ENCODE peak calls at places on chromosomes 12 and 14, in five cellular contexts. K, U, F, L and B are unnamed samples.

GRCh38 chr14:100187247-100187833 is 27.9 kb upstream of the DEGS2 start:
- DNase-seq in F (no peak), K (no peak), L (no peak), U (no peak), B (no peak)

GRCh38 chr12:70576341-70577282 is 60.6 kb downstream of the PTPRB start:
- DNase-seq in K (peak), F (peak), L (peak), U (peak), B (no peak)

GRCh38 chr14:75979641-75980422 is 2.0 kb downstream of the TGFB3 start:
- DNase-seq in U (no peak), F (no peak), L (no peak), K (no peak), B (no peak)

GRCh38 chr14:93717968-93718320 is 70.3 kb downstream of the PRIMA1 start:
- DNase-seq in U (no peak), K (no peak), F (no peak), L (no peak), B (no peak)

GRCh38 chr12:77060136-77060882 is 5.1 kb downstream of the E2F7 start:
- DNase-seq in L (no peak), F (peak), K (no peak), U (no peak), B (no peak)

GRCh38 chr12:90280033-90280432 is 571.4 kb upstream of the ATP2B1 start:
- DNase-seq in L (no peak), U (no peak), F (no peak), K (no peak), B (no peak)

GRCh38 chr12:106978035-106978800 is 8.7 kb downstream of the MTERF2 start:
- DNase-seq in F (no peak), L (peak), K (no peak), U (peak), B (no peak)

GRCh38 chr12:132872073-132872855 is 15.1 kb downstream of the CHFR start:
- DNase-seq in F (no peak), K (no peak), L (no peak), U (no peak), B (no peak)

GRCh38 chr14:61965030-61965745 is 203.0 kb downstream of the SNAPC1 start:
- DNase-seq in F (no peak), L (peak), U (no peak), K (no peak), B (no peak)

GRCh38 chr14:55124774-55125372 is 4.2 kb upstream of the LGALS3 start:
- DNase-seq in U (no peak), F (no peak), L (no peak), K (no peak), B (no peak)

GRCh38 chr14:67857778-67858350 is 38.3 kb downstream of the RAD51B start:
- DNase-seq in L (no peak), K (no peak), F (no peak), U (no peak), B (no peak)

GRCh38 chr12:59780605-59781135 is 184.8 kb downstream of the SLC16A7 start:
- DNase-seq in K (no peak), F (no peak), L (peak), U (no peak), B (no peak)

DNA sequence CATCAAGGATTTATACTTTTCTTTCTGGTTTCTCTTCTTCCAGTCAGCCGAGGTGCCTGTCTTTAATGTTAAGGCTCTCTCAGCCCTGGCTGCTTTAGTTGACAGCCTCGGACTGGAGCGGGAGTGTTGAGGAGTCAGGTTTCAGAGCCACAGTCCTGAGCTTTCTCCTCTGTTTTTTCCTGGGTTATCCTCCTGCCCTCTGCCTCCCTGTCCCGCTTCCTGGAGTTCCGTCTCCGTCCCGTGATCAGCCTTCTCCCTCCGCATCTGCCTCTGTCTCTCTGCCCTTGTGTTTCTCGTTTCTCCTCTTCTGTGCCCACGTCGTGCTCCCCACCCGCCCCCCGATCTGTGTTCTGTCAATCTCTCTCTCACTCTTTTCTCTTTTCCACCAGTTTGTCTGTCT is 33.0 kb downstream of the IQSEC3 start:
- DNase-seq in L (no peak), F (no peak), U (no peak), K (no peak), B (no peak)
- TF ChIP-seq HDAC2 in L (no peak), F (no peak), U (no peak), K (no peak), B (no peak)

GRCh38 chr12:108828774-108829173 is 28.6 kb downstream of the SSH1 start:
- DNase-seq in F (no peak), U (no peak), L (no peak), K (no peak), B (no peak)

GRCh38 chr12:108825205-108825950 is 32.0 kb downstream of the SSH1 start:
- DNase-seq in L (no peak), U (no peak), F (peak), K (no peak), B (no peak)

GRCh38 chr12:108826115-108826806 is 31.1 kb downstream of the SSH1 start:
- DNase-seq in L (no peak), F (no peak), U (peak), K (no peak), B (no peak)

GRCh38 chr12:108827941-108828340 is 29.4 kb downstream of the SSH1 start:
- DNase-seq in K (no peak), F (no peak), L (no peak), U (no peak), B (no peak)

GRCh38 chr12:108826807-108827721 is 30.3 kb downstream of the SSH1 start:
- DNase-seq in F (no peak), L (no peak), U (peak), K (no peak), B (no peak)
- TF ChIP-seq HDAC2 in F (no peak), L (no peak), U (peak), K (no peak), B (no peak)

DNA sequence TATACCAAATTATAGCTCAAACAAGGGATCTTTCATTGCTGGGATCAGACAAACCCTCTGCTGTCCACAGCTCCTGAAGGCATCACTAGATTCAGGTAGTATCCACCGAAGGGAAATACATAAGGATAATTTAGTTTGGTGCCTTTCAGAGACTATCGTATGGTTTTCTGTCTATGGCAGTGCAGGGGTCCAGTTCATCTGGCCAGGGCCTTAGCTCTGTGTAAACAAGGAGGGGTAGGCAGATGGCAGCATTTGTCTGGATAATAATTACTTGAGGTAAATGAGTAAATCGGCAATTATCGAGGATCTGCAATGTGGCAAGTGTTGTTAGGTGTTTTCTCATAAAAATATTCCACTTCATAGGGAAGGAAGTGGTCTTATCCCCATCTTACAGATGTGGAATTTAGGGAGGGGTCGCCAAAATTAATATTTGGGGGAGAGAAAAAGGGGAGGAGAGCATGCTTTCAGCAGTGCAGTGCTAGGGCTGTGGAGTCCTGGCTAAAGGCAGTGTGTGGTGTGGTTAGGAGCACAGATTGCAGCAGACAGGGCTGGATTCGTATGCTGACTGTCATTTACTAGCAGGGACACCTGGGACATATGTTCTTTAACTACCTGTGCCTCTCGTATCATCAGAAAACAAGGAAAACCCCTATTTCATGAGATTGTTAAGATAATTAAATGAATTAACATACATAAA is 27.0 kb downstream of the RASSF8 start:
- DNase-seq in K (no peak), U (no peak), L (no peak), F (no peak), B (no peak)
- TF ChIP-seq HDAC2 in K (no peak), U (no peak), L (no peak), F (no peak), B (no peak)

GRCh38 chr14:33767721-33768457 is 183.0 kb downstream of the EGLN3 start:
- DNase-seq in F (no peak), K (no peak), U (no peak), L (no peak), B (no peak)
- TF ChIP-seq HDAC2 in F (no peak), K (no peak), U (no peak), L (no peak), B (no peak)

DNA sequence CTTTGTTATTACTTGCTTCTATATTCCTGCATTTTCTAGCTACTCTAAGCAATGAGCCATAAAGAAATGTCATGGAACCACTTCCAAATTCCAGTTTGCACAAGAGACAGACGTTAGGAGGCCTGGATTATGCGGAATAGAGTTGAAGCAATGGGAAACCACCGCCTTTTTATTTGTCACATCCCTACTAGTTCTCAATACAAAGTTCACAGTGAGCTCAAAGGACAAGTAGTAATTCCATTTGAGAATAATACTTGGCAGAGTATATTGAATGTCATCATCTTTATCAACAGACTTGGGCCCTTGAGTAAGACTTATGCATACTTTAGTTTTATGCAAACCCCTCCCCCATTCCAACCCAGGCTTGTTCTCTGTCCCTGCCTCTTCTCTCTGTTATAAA is 3.7 kb upstream of the SLC15A5 start:
- DNase-seq in U (no peak), K (no peak), L (no peak), F (no peak), B (no peak)
- TF ChIP-seq HDAC2 in U (no peak), K (no peak), L (no peak), F (no peak), B (no peak)

DNA sequence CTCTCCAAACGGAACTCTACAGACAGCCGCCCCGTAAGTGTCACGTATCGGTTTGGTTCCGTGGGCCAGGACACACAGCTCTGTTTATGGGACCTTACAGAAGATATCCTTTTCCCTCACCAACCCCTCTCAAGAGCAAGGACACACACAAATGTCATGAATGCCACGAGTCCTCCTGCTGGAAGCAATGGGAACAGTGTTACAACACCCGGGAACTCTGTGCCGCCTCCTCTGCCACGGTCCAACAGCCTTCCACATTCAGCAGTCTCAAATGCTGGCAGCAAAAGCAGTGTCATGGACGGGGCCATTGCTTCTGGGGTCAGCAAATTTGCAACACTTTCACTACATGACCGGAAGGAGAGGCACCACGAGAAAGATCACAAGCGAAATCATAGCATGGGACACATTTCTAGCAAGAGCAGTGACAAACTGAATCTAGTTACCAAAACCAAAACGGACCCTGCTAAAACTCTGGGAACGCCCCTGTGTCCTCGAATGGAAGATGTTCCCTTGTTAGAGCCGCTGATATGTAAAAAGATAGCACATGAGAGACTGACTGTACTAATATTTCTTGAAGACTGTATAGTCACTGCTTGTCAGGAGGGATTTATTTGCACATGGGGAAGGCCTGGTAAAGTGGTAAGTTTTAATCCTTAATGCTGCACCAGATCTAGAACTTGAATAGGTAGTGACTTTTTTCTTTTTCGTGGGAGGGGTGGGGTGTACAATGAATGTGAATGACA is 69.7 kb downstream of the WDR20 start:
- DNase-seq in L (peak), F (no peak), K (peak), U (peak), B (no peak)
- TF ChIP-seq HDAC2 in L (no peak), F (no peak), K (no peak), U (no peak), B (no peak)

DNA sequence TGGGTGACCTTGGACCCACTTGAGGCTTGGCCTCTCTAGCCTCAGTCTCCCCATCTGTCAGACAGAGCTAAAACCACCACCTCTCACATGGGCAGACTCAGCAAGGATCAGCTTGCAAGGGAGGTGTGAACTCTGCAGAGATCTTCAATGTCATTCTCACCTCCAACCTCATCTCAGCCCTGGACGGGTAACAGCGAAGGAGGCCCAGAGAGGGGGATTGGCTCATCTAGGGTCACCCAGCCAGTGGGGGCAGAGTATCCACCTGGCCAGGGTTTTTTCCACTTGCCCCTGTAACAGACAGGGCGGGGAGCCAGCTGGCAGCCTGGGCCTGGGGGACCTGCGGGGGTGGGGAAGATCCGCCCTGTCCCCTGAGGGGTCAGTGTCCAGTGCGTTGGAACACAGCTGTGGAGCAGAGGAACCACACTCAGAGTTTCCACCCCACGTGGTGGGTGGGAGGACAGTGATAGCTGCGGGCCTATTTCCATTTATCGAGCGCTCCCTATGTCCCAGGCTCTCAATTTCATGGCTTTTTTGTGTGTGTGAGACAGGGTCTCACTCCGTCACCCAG is 27.4 kb downstream of the DTX1 start:
- DNase-seq in K (no peak), U (no peak), L (no peak), F (no peak), B (no peak)
- TF ChIP-seq HDAC2 in K (no peak), U (no peak), L (no peak), F (no peak), B (no peak)

GRCh38 chr12:57518176-57518919 is 2.0 kb downstream of the DDIT3 start:
- DNase-seq in F (no peak), L (no peak), K (no peak), U (no peak), B (no peak)

GRCh38 chr12:57519758-57520007 is 631 bp downstream of the DDIT3 start:
- DNase-seq in L (no peak), F (no peak), U (no peak), K (no peak), B (no peak)

GRCh38 chr12:57520008-57520726 is at the start of gene DDIT3:
- DNase-seq in U (peak), L (peak), F (peak), K (peak), B (peak)

GRCh38 chr12:57517187-57517586 is 3.1 kb downstream of the DDIT3 start:
- DNase-seq in K (no peak), L (no peak), F (no peak), U (no peak), B (no peak)

DNA sequence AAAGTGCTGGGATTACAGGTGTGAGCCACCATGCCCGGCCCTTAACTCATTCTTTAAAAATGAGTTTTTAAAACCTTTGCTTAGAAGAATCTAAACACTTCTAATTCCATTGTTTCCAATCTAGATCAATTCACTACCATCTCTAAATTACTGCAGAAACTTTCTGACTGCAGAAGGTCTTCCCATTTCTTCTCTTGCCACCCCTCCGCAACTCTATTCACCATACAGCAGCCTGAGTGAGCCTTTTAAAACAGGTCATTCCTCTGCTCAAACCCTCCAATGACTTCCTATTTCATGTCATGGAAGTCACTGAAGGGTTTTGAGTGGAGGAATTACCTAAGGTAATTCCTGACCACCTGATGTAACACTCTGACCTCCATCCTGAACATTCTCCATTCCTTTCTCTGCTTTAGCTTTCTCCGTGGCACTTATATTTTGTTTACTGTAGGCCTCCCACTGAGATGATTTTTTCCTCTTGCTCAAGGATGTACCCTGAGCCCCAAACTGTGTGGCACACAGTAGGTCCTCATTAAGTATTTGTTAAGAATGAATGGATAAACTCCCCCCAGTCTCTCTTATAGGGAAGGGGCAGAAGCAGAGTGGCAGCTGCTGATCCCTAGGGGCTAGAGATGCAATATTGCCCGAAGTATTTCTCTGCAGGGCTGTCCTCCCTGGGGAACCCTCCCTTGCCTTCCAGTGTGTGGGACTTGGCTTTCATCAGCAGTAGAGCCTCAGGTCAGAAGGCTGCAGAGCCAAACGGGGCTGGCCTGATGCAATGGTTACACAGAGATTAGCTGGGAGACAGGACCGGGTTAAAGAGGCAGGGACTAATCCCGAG is 1.2 kb downstream of the DDIT3 start:
- DNase-seq in L (peak), U (peak), K (peak), F (no peak), B (no peak)
- TF ChIP-seq HDAC2 in L (no peak), U (no peak), K (no peak), F (no peak), B (no peak)